ENCODE peak calls at places on chromosomes 1 and 21, in four cellular contexts. Y is AML-193; N is stimulated activated CD8-positive, alpha-beta memory T cell treated with anti-CD3 and anti-CD28 coated beads, Interleukin-7, amount 100 ng/mL, for 24 hours; W is thoracic aorta. C is an unnamed sample.

GRCh38 chr1:172549621-172550280 is 16.8 kb downstream of the SUCO start:
- DNase-seq in Y (no peak), N (no peak), W (no peak), C (no peak)

GRCh38 chr1:68207129-68207689 is 25.1 kb downstream of the WLS start:
- DNase-seq in Y (no peak), N (no peak), W (no peak), C (no peak)

GRCh38 chr1:159854101-159854692 is 8.3 kb downstream of the VSIG8 start:
- DNase-seq in Y (no peak), N (no peak), W (peak), C (no peak)

GRCh38 chr1:235908742-235909520 is 42.2 kb upstream of the LYST start:
- DNase-seq in Y (no peak), N (no peak), W (peak), C (peak)

GRCh38 chr1:36781098-36781497 is 253.2 kb downstream of the GRIK3 start:
- DNase-seq in Y (no peak), N (no peak), W (no peak), C (no peak)

GRCh38 chr1:59446257-59446901 is 149.5 kb downstream of the FGGY start:
- DNase-seq in Y (no peak), N (no peak), W (no peak), C (no peak)

GRCh38 chr1:47688631-47689296 is 250.9 kb downstream of the FOXD2 start:
- DNase-seq in Y (no peak), N (no peak), W (no peak), C (no peak)

GRCh38 chr1:89821322-89822108 is 683 bp downstream of the LRRC8D start:
- DNase-seq in Y (peak), N (peak), W (no peak), C (no peak)

GRCh38 chr1:56855190-56855589 is 593 bp downstream of the C8A start:
- DNase-seq in Y (no peak), N (no peak), W (no peak), C (no peak)

GRCh38 chr1:97348599-97349265 is 572.1 kb downstream of the DPYD start:
- DNase-seq in Y (no peak), N (no peak), W (no peak), C (no peak)

GRCh38 chr1:16677552-16678423 is 11.0 kb upstream of the RNU1-3 start:
- DNase-seq in Y (peak), N (peak), W (no peak), C (no peak)

GRCh38 chr1:109388884-109389637 is 8.7 kb downstream of the SORT1 start:
- DNase-seq in Y (no peak), N (no peak), W (no peak), C (no peak)

GRCh38 chr1:27152004-27152828 is 2.7 kb downstream of the SLC9A1 start:
- DNase-seq in Y (no peak), N (no peak), W (no peak), C (no peak)

GRCh38 chr1:37808369-37809319 is 636 bp upstream of the YRDC start:
- DNase-seq in Y (peak), N (no peak), W (peak), C (peak)

GRCh38 chr21:36929622-36930021 is 36.8 kb downstream of the HLCS start:
- DNase-seq in Y (no peak), N (no peak), W (no peak), C (no peak)

GRCh38 chr1:36306902-36307456 is 811 bp downstream of the SH3D21 start:
- DNase-seq in Y (peak), N (peak), W (peak), C (peak)

GRCh38 chr1:93629101-93630059 is 52.3 kb downstream of the BCAR3 start:
- DNase-seq in Y (peak), N (no peak), W (no peak), C (no peak)

GRCh38 chr1:116261227-116261626 is 111.8 kb upstream of the ATP1A1 start:
- DNase-seq in Y (no peak), N (no peak), W (no peak), C (no peak)

GRCh38 chr1:227758366-227758765 is 23.1 kb downstream of the SNAP47 start:
- DNase-seq in Y (no peak), N (no peak), W (no peak), C (no peak)

GRCh38 chr1:2350486-2350885 is 40.9 kb downstream of the MORN1 start:
- DNase-seq in Y (no peak), N (no peak), W (no peak), C (no peak)

GRCh38 chr1:89946532-89946931 is 48.4 kb upstream of the ZNF326 start:
- DNase-seq in Y (no peak), N (no peak), W (no peak), C (no peak)

GRCh38 chr1:38889589-38889988 is 8.2 kb upstream of the GJA9 start:
- DNase-seq in Y (no peak), N (no peak), W (no peak), C (no peak)

GRCh38 chr1:54378157-54378883 is 27.9 kb downstream of the SSBP3 start:
- DNase-seq in Y (no peak), N (no peak), W (no peak), C (no peak)

GRCh38 chr1:214727274-214727673 is 124.3 kb downstream of the CENPF start:
- DNase-seq in Y (no peak), N (no peak), W (no peak), C (no peak)